ENCODE peak calls at places on chromosome 7, in ten cellular contexts. F is heart left ventricle, T is body of pancreas, A is esophagus muscularis mucosa, U is Peyer's patch, Y is ovary, O is uterus, V is IMR-90, X is transverse colon, N is tibial nerve. S is an unnamed sample.

GRCh38 chr7:25852249-25852994 is 299.6 kb upstream of the NFE2L3 start:
- DNase-seq in F (no peak), T (no peak), A (no peak), U (no peak), Y (peak; percentile 40), O (peak; percentile 88), V (no peak), X (peak; percentile 79), N (no peak), S (no peak)

GRCh38 chr7:46256870-46257528 is 335.9 kb upstream of the IGFBP3 start:
- DNase-seq in F (no peak), T (no peak), A (no peak), U (no peak), Y (no peak), O (no peak), V (no peak), X (no peak), N (no peak), S (no peak)

GRCh38 chr7:112467867-112468266 is 12.9 kb upstream of the LSMEM1 start:
- DNase-seq in F (no peak), T (no peak), A (no peak), U (no peak), Y (no peak), O (no peak), V (no peak), X (no peak), N (no peak), S (no peak)

GRCh38 chr7:152025937-152026890 is 740 bp downstream of the GALNT11 start:
- DNase-seq in F (no peak), T (peak; percentile 30), A (no peak), U (no peak), Y (no peak), O (no peak), V (no peak), X (no peak), N (no peak), S (peak; percentile 61)

GRCh38 chr7:114341648-114342047 is 73.0 kb upstream of the FOXP2 start:
- DNase-seq in F (no peak), T (no peak), A (no peak), U (no peak), Y (no peak), O (no peak), V (no peak), X (no peak), N (no peak), S (no peak)

GRCh38 chr7:128938524-128939074 is 872 bp downstream of the IRF5 start:
- DNase-seq in F (no peak), T (no peak), A (no peak), U (peak; percentile 35), Y (no peak), O (no peak), V (no peak), X (peak; percentile 55), N (no peak), S (peak; percentile 49)

GRCh38 chr7:116426428-116427156 is 72.9 kb upstream of the CAV2 start:
- DNase-seq in F (peak; percentile 33), T (no peak), A (no peak), U (no peak), Y (no peak), O (no peak), V (peak; percentile 89), X (peak; percentile 42), N (no peak), S (peak; percentile 43)

GRCh38 chr7:155298834-155299538 is 1.3 kb downstream of the INSIG1 start:
- DNase-seq in F (peak; percentile 96), T (peak; percentile 92), A (peak; percentile 99), U (peak; percentile 98), Y (peak; percentile 88), O (peak; percentile 81), V (peak; percentile 98), X (peak; percentile 95), N (peak; percentile 86), S (peak; percentile 96)

GRCh38 chr7:136914016-136914415 is 45.6 kb downstream of the CHRM2 start:
- DNase-seq in F (no peak), T (no peak), A (no peak), U (no peak), Y (no peak), O (no peak), V (no peak), X (no peak), N (no peak), S (no peak)

GRCh38 chr7:136912339-136912738 is 43.9 kb downstream of the CHRM2 start:
- DNase-seq in F (no peak), T (no peak), A (no peak), U (no peak), Y (no peak), O (no peak), V (no peak), X (no peak), N (no peak), S (no peak)

DNA sequence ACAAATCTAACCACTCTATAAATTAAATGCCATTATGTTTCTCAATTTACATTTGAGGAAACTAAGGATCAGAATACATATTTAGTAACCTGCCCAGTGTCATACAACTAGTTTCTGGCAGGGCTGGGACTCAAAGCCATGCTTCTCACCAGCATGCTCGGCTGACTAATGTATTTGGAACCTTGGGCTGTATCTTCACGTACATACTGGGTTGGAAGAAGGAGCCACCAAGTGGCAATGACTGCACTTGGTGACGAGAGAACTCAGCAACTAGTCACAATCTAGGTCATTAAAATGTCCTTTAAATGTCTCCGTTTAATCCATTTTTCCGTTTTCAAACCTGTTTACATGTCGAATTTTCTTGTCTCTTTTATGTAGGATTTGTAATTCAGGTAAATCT is 42.9 kb downstream of the CHRM2 start:
- DNase-seq in F (peak; percentile 33), T (no peak), A (no peak), U (no peak), Y (no peak), O (no peak), V (peak; percentile 65), X (no peak), N (no peak), S (no peak)
- TF ChIP-seq CTCF in F (peak; percentile 7), T (no peak), A (no peak), U (no peak), Y (no peak), O (no peak), V (peak; percentile 12), X (no peak), N (no peak), S (no peak)

GRCh38 chr7:5231811-5232484 is 41.9 kb downstream of the WIPI2 start:
- DNase-seq in F (peak; percentile 14), T (no peak), A (no peak), U (peak; percentile 66), Y (no peak), O (no peak), V (no peak), X (peak; percentile 56), N (no peak), S (no peak)
- TF ChIP-seq POLR2A in F (no peak), T (no peak), A (no peak), U (no peak), Y (no peak), O (no peak), V (no peak), X (no peak), N (no peak), S (no peak)

GRCh38 chr7:132065193-132065972 is 509.0 kb upstream of the PODXL start:
- DNase-seq in F (peak; percentile 78), T (no peak), A (no peak), U (no peak), Y (peak; percentile 69), O (peak; percentile 73), V (peak; percentile 95), X (peak; percentile 30), N (peak; percentile 43), S (peak; percentile 26)

GRCh38 chr7:132061931-132062330 is 505.5 kb upstream of the PODXL start:
- DNase-seq in F (no peak), T (no peak), A (no peak), U (no peak), Y (no peak), O (no peak), V (peak; percentile 15), X (no peak), N (no peak), S (no peak)

GRCh38 chr7:132065973-132066611 is 509.7 kb upstream of the PODXL start:
- DNase-seq in F (no peak), T (no peak), A (no peak), U (no peak), Y (no peak), O (no peak), V (no peak), X (no peak), N (no peak), S (no peak)

GRCh38 chr7:132063800-132064199 is 507.4 kb upstream of the PODXL start:
- DNase-seq in F (no peak), T (no peak), A (no peak), U (no peak), Y (no peak), O (no peak), V (no peak), X (no peak), N (no peak), S (no peak)

DNA sequence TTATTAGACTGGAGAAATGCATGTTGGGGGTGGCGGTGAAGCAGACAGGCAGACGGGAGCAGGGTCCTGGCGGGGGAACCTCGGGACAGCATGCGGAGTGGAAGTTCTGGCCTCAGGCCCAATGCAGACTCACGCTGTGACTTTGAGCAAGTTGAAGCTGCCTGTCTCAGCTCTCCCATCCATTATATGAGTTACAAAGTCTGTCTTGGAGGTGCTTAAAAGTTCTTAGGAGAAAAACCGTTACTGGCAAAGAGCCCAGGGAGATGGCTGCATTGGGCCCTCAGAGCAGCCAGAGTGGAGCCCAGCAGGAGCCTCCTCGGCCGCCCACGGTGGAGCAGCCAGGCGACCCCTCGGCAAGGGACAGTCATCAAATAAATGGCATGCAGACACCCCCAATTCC is 509.5 kb downstream of the PLXNA4 start:
- DNase-seq in F (peak; percentile 76), T (no peak), A (no peak), U (no peak), Y (peak; percentile 25), O (peak; percentile 38), V (peak; percentile 48), X (peak; percentile 20), N (no peak), S (no peak)
- H3K4me1 ChIP-seq in F (peaks cover 36% of the 10 kb centered on the region), T (no peaks in the 10 kb centered on the region), A (peaks cover 32% of the 10 kb centered on the region), U (no peaks in the 10 kb centered on the region), Y (peaks cover 10% of the 10 kb centered on the region), O (no peaks in the 10 kb centered on the region), V (peaks cover 17% of the 10 kb centered on the region), X (peaks cover 11% of the 10 kb centered on the region), N (peaks cover 25% of the 10 kb centered on the region), S (no peaks in the 10 kb centered on the region)

GRCh38 chr7:102410918-102411317 is 14.8 kb downstream of the PRKRIP1 start:
- DNase-seq in F (no peak), T (no peak), A (no peak), U (no peak), Y (no peak), O (no peak), V (no peak), X (no peak), N (no peak), S (no peak)

GRCh38 chr7:102413611-102414010 is 17.4 kb downstream of the PRKRIP1 start:
- DNase-seq in F (no peak), T (no peak), A (no peak), U (no peak), Y (no peak), O (no peak), V (no peak), X (no peak), N (no peak), S (no peak)

GRCh38 chr7:102413071-102413470 is 16.9 kb downstream of the PRKRIP1 start:
- DNase-seq in F (no peak), T (no peak), A (no peak), U (no peak), Y (no peak), O (no peak), V (no peak), X (no peak), N (no peak), S (no peak)

GRCh38 chr7:102410123-102410522 is 14.0 kb downstream of the PRKRIP1 start:
- DNase-seq in F (no peak), T (no peak), A (no peak), U (no peak), Y (no peak), O (no peak), V (no peak), X (no peak), N (no peak), S (no peak)

GRCh38 chr7:102412548-102412947 is 16.4 kb downstream of the PRKRIP1 start:
- DNase-seq in F (peak; percentile 55), T (no peak), A (no peak), U (peak; percentile 62), Y (no peak), O (peak; percentile 40), V (peak; percentile 13), X (peak; percentile 37), N (no peak), S (peak; percentile 84)
- TF ChIP-seq CTCF in F (peak; percentile 58), T (no peak), A (peak; percentile 27), U (peak; percentile 43), Y (no peak), O (peak; percentile 14), V (peak; percentile 19), X (peak; percentile 38), N (no peak), S (peak; percentile 62)

S was measured in adrenal gland.